ENCODE peak calls at places on chromosomes 13 and 19, in ten cellular contexts. One of them, this sample, is unnamed.
A peak's percentile ranks its signal among the peaks of the same experiment; 100 is the strongest.

GRCh38 chr19:4431808-4432674 is 25.6 kb downstream of the UBXN6 start:
- DNase-seq in PC-3: no peak
- DNase-seq in fibroblast of lung: no peak
- DNase-seq in GM19239: peak; percentile 44
- DNase-seq in NCI-H146: no peak
- DNase-seq in neural crest cell: no peak
- DNase-seq in progenitor cell of endocrine pancreas: no peak
- DNase-seq in GDM1: peak; percentile 13
- DNase-seq in activated naive CD8-positive, alpha-beta T cell treated with anti-CD3 and anti-CD28 coated beads, Interleukin-2, amount 50 U/mL, for 24 hours: no peak
- DNase-seq in D341Med: no peak
- DNase-seq in this sample: no peak

GRCh38 chr13:47454986-47455385 is 546.1 kb downstream of the SUCLA2 start:
- DNase-seq in GM19239: no peak
- DNase-seq in fibroblast of lung: peak; percentile 36
- DNase-seq in PC-3: no peak
- DNase-seq in activated naive CD8-positive, alpha-beta T cell treated with anti-CD3 and anti-CD28 coated beads, Interleukin-2, amount 50 U/mL, for 24 hours: no peak
- DNase-seq in GDM1: no peak
- DNase-seq in progenitor cell of endocrine pancreas: no peak
- DNase-seq in NCI-H146: no peak
- DNase-seq in neural crest cell: no peak
- DNase-seq in D341Med: no peak
- DNase-seq in this sample: no peak

GRCh38 chr13:30429721-30430694 is 7.7 kb downstream of the UBE2L5 start:
- DNase-seq in activated naive CD8-positive, alpha-beta T cell treated with anti-CD3 and anti-CD28 coated beads, Interleukin-2, amount 50 U/mL, for 24 hours: no peak
- DNase-seq in progenitor cell of endocrine pancreas: no peak
- DNase-seq in NCI-H146: no peak
- DNase-seq in D341Med: no peak
- DNase-seq in GDM1: peak; percentile 31
- DNase-seq in PC-3: peak; percentile 77
- DNase-seq in neural crest cell: no peak
- DNase-seq in fibroblast of lung: peak; percentile 95
- DNase-seq in GM19239: no peak
- DNase-seq in this sample: peak; percentile 62

GRCh38 chr19:41248895-41249294 is 15.3 kb upstream of the HNRNPUL1 start:
- DNase-seq in activated naive CD8-positive, alpha-beta T cell treated with anti-CD3 and anti-CD28 coated beads, Interleukin-2, amount 50 U/mL, for 24 hours: no peak
- DNase-seq in PC-3: no peak
- DNase-seq in NCI-H146: no peak
- DNase-seq in D341Med: no peak
- DNase-seq in GM19239: no peak
- DNase-seq in fibroblast of lung: no peak
- DNase-seq in progenitor cell of endocrine pancreas: no peak
- DNase-seq in GDM1: no peak
- DNase-seq in neural crest cell: no peak
- DNase-seq in this sample: no peak

GRCh38 chr19:2552859-2553258 is 76.9 kb downstream of the GADD45B start:
- DNase-seq in PC-3: peak; percentile 61
- DNase-seq in progenitor cell of endocrine pancreas: no peak
- DNase-seq in GM19239: peak; percentile 85
- DNase-seq in activated naive CD8-positive, alpha-beta T cell treated with anti-CD3 and anti-CD28 coated beads, Interleukin-2, amount 50 U/mL, for 24 hours: peak; percentile 50
- DNase-seq in fibroblast of lung: no peak
- DNase-seq in GDM1: peak; percentile 74
- DNase-seq in neural crest cell: no peak
- DNase-seq in NCI-H146: no peak
- DNase-seq in D341Med: no peak
- DNase-seq in this sample: no peak

GRCh38 chr13:46893820-46894533 is 2.9 kb downstream of the HTR2A start:
- DNase-seq in activated naive CD8-positive, alpha-beta T cell treated with anti-CD3 and anti-CD28 coated beads, Interleukin-2, amount 50 U/mL, for 24 hours: peak; percentile 77
- DNase-seq in GDM1: peak; percentile 57
- DNase-seq in neural crest cell: peak; percentile 69
- DNase-seq in GM19239: peak; percentile 67
- DNase-seq in PC-3: peak; percentile 56
- DNase-seq in fibroblast of lung: peak; percentile 36
- DNase-seq in D341Med: peak; percentile 90
- DNase-seq in NCI-H146: peak; percentile 24
- DNase-seq in progenitor cell of endocrine pancreas: peak; percentile 66
- DNase-seq in this sample: peak; percentile 6

GRCh38 chr19:2616741-2617392 is 85.6 kb downstream of the GNG7 start:
- DNase-seq in neural crest cell: no peak
- DNase-seq in fibroblast of lung: no peak
- DNase-seq in GM19239: no peak
- DNase-seq in progenitor cell of endocrine pancreas: no peak
- DNase-seq in D341Med: no peak
- DNase-seq in PC-3: no peak
- DNase-seq in GDM1: no peak
- DNase-seq in NCI-H146: no peak
- DNase-seq in activated naive CD8-positive, alpha-beta T cell treated with anti-CD3 and anti-CD28 coated beads, Interleukin-2, amount 50 U/mL, for 24 hours: no peak
- DNase-seq in this sample: no peak

GRCh38 chr19:13103961-13104847 is 1.5 kb upstream of the LYL1 start:
- DNase-seq in progenitor cell of endocrine pancreas: no peak
- DNase-seq in GM19239: no peak
- DNase-seq in NCI-H146: no peak
- DNase-seq in GDM1: peak; percentile 98
- DNase-seq in neural crest cell: peak; percentile 56
- DNase-seq in D341Med: peak; percentile 79
- DNase-seq in activated naive CD8-positive, alpha-beta T cell treated with anti-CD3 and anti-CD28 coated beads, Interleukin-2, amount 50 U/mL, for 24 hours: peak; percentile 83
- DNase-seq in fibroblast of lung: no peak
- DNase-seq in PC-3: peak; percentile 50
- DNase-seq in this sample: no peak

GRCh38 chr13:28659611-28659970 is 661 bp downstream of the POMP start:
- DNase-seq in GM19239: peak; percentile 9
- DNase-seq in activated naive CD8-positive, alpha-beta T cell treated with anti-CD3 and anti-CD28 coated beads, Interleukin-2, amount 50 U/mL, for 24 hours: no peak
- DNase-seq in fibroblast of lung: peak; percentile 72
- DNase-seq in PC-3: peak; percentile 30
- DNase-seq in GDM1: no peak
- DNase-seq in neural crest cell: no peak
- DNase-seq in NCI-H146: no peak
- DNase-seq in D341Med: no peak
- DNase-seq in progenitor cell of endocrine pancreas: no peak
- DNase-seq in this sample: no peak

GRCh38 chr13:97205971-97206370 is 16.2 kb upstream of the MBNL2 start:
- DNase-seq in neural crest cell: no peak
- DNase-seq in GM19239: no peak
- DNase-seq in GDM1: no peak
- DNase-seq in PC-3: peak; percentile 70
- DNase-seq in fibroblast of lung: peak; percentile 68
- DNase-seq in D341Med: no peak
- DNase-seq in activated naive CD8-positive, alpha-beta T cell treated with anti-CD3 and anti-CD28 coated beads, Interleukin-2, amount 50 U/mL, for 24 hours: no peak
- DNase-seq in NCI-H146: no peak
- DNase-seq in progenitor cell of endocrine pancreas: no peak
- DNase-seq in this sample: no peak

GRCh38 chr19:48390188-48391099 is 907 bp downstream of the KDELR1 start:
- DNase-seq in D341Med: peak; percentile 81
- DNase-seq in progenitor cell of endocrine pancreas: peak; percentile 51
- DNase-seq in neural crest cell: peak; percentile 65
- DNase-seq in PC-3: no peak
- DNase-seq in activated naive CD8-positive, alpha-beta T cell treated with anti-CD3 and anti-CD28 coated beads, Interleukin-2, amount 50 U/mL, for 24 hours: peak; percentile 68
- DNase-seq in NCI-H146: peak; percentile 59
- DNase-seq in GDM1: peak; percentile 31
- DNase-seq in fibroblast of lung: peak; percentile 62
- DNase-seq in GM19239: peak; percentile 52
- DNase-seq in this sample: no peak

GRCh38 chr13:94120878-94121277 is 358.6 kb downstream of the DCT start:
- DNase-seq in GM19239: no peak
- DNase-seq in D341Med: no peak
- DNase-seq in fibroblast of lung: no peak
- DNase-seq in NCI-H146: no peak
- DNase-seq in PC-3: no peak
- DNase-seq in neural crest cell: no peak
- DNase-seq in activated naive CD8-positive, alpha-beta T cell treated with anti-CD3 and anti-CD28 coated beads, Interleukin-2, amount 50 U/mL, for 24 hours: no peak
- DNase-seq in GDM1: no peak
- DNase-seq in progenitor cell of endocrine pancreas: no peak
- DNase-seq in this sample: no peak

GRCh38 chr19:49468199-49468598 is 5.8 kb upstream of the FLT3LG start:
- DNase-seq in GDM1: no peak
- DNase-seq in D341Med: no peak
- DNase-seq in PC-3: no peak
- DNase-seq in GM19239: no peak
- DNase-seq in activated naive CD8-positive, alpha-beta T cell treated with anti-CD3 and anti-CD28 coated beads, Interleukin-2, amount 50 U/mL, for 24 hours: no peak
- DNase-seq in fibroblast of lung: no peak
- DNase-seq in neural crest cell: no peak
- DNase-seq in NCI-H146: no peak
- DNase-seq in progenitor cell of endocrine pancreas: no peak
- DNase-seq in this sample: no peak

GRCh38 chr19:44641866-44642265 is 1.8 kb upstream of the PVR start:
- DNase-seq in NCI-H146: no peak
- DNase-seq in GM19239: no peak
- DNase-seq in GDM1: no peak
- DNase-seq in D341Med: no peak
- DNase-seq in fibroblast of lung: no peak
- DNase-seq in PC-3: no peak
- DNase-seq in activated naive CD8-positive, alpha-beta T cell treated with anti-CD3 and anti-CD28 coated beads, Interleukin-2, amount 50 U/mL, for 24 hours: no peak
- DNase-seq in progenitor cell of endocrine pancreas: no peak
- DNase-seq in neural crest cell: no peak
- DNase-seq in this sample: no peak

GRCh38 chr13:24112791-24113190 is 47.7 kb upstream of the SPATA13 start:
- DNase-seq in NCI-H146: no peak
- DNase-seq in GDM1: no peak
- DNase-seq in neural crest cell: no peak
- DNase-seq in progenitor cell of endocrine pancreas: no peak
- DNase-seq in fibroblast of lung: peak; percentile 74
- DNase-seq in activated naive CD8-positive, alpha-beta T cell treated with anti-CD3 and anti-CD28 coated beads, Interleukin-2, amount 50 U/mL, for 24 hours: no peak
- DNase-seq in PC-3: no peak
- DNase-seq in GM19239: no peak
- DNase-seq in D341Med: no peak
- DNase-seq in this sample: no peak

GRCh38 chr13:40217675-40218074 is 448.8 kb downstream of the FOXO1 start:
- DNase-seq in activated naive CD8-positive, alpha-beta T cell treated with anti-CD3 and anti-CD28 coated beads, Interleukin-2, amount 50 U/mL, for 24 hours: no peak
- DNase-seq in D341Med: no peak
- DNase-seq in NCI-H146: peak; percentile 40
- DNase-seq in GM19239: no peak
- DNase-seq in progenitor cell of endocrine pancreas: no peak
- DNase-seq in GDM1: no peak
- DNase-seq in fibroblast of lung: no peak
- DNase-seq in neural crest cell: no peak
- DNase-seq in PC-3: no peak
- DNase-seq in this sample: no peak

GRCh38 chr13:32669030-32669646 is 82.9 kb downstream of the PDS5B start:
- DNase-seq in PC-3: peak; percentile 65
- DNase-seq in GM19239: no peak
- DNase-seq in D341Med: peak; percentile 44
- DNase-seq in GDM1: no peak
- DNase-seq in activated naive CD8-positive, alpha-beta T cell treated with anti-CD3 and anti-CD28 coated beads, Interleukin-2, amount 50 U/mL, for 24 hours: no peak
- DNase-seq in progenitor cell of endocrine pancreas: no peak
- DNase-seq in fibroblast of lung: peak; percentile 55
- DNase-seq in neural crest cell: no peak
- DNase-seq in NCI-H146: peak; percentile 63
- DNase-seq in this sample: peak; percentile 47

GRCh38 chr13:49908637-49909036 is 27.5 kb downstream of the SPRYD7 start:
- DNase-seq in D341Med: no peak
- DNase-seq in activated naive CD8-positive, alpha-beta T cell treated with anti-CD3 and anti-CD28 coated beads, Interleukin-2, amount 50 U/mL, for 24 hours: no peak
- DNase-seq in neural crest cell: no peak
- DNase-seq in GM19239: no peak
- DNase-seq in NCI-H146: no peak
- DNase-seq in fibroblast of lung: no peak
- DNase-seq in PC-3: no peak
- DNase-seq in progenitor cell of endocrine pancreas: no peak
- DNase-seq in GDM1: no peak
- DNase-seq in this sample: no peak

GRCh38 chr19:49142866-49143335 is 12.3 kb downstream of the HRC start:
- DNase-seq in activated naive CD8-positive, alpha-beta T cell treated with anti-CD3 and anti-CD28 coated beads, Interleukin-2, amount 50 U/mL, for 24 hours: peak; percentile 78
- DNase-seq in progenitor cell of endocrine pancreas: peak; percentile 79
- DNase-seq in GDM1: peak; percentile 84
- DNase-seq in neural crest cell: peak; percentile 90
- DNase-seq in D341Med: peak; percentile 61
- DNase-seq in GM19239: peak; percentile 68
- DNase-seq in NCI-H146: peak; percentile 76
- DNase-seq in fibroblast of lung: peak; percentile 91
- DNase-seq in PC-3: peak; percentile 88
- DNase-seq in this sample: peak; percentile 76

GRCh38 chr19:13521066-13521465 is 14.8 kb upstream of the CACNA1A start:
- DNase-seq in fibroblast of lung: no peak
- DNase-seq in PC-3: peak; percentile 16
- DNase-seq in NCI-H146: no peak
- DNase-seq in activated naive CD8-positive, alpha-beta T cell treated with anti-CD3 and anti-CD28 coated beads, Interleukin-2, amount 50 U/mL, for 24 hours: no peak
- DNase-seq in progenitor cell of endocrine pancreas: no peak
- DNase-seq in GM19239: no peak
- DNase-seq in neural crest cell: no peak
- DNase-seq in D341Med: no peak
- DNase-seq in GDM1: no peak
- DNase-seq in this sample: no peak

GRCh38 chr19:41753159-41753558 is 2.2 kb upstream of the CEACAM6 start:
- DNase-seq in GM19239: peak; percentile 31
- DNase-seq in NCI-H146: peak; percentile 54
- DNase-seq in fibroblast of lung: no peak
- DNase-seq in D341Med: peak; percentile 77
- DNase-seq in neural crest cell: peak; percentile 25
- DNase-seq in GDM1: peak; percentile 53
- DNase-seq in PC-3: peak; percentile 69
- DNase-seq in progenitor cell of endocrine pancreas: no peak
- DNase-seq in activated naive CD8-positive, alpha-beta T cell treated with anti-CD3 and anti-CD28 coated beads, Interleukin-2, amount 50 U/mL, for 24 hours: peak; percentile 83
- DNase-seq in this sample: no peak

GRCh38 chr13:41645313-41645712 is 188.0 kb downstream of the RGCC start:
- DNase-seq in neural crest cell: no peak
- DNase-seq in progenitor cell of endocrine pancreas: no peak
- DNase-seq in GDM1: no peak
- DNase-seq in GM19239: no peak
- DNase-seq in PC-3: peak; percentile 62
- DNase-seq in D341Med: no peak
- DNase-seq in fibroblast of lung: peak; percentile 89
- DNase-seq in activated naive CD8-positive, alpha-beta T cell treated with anti-CD3 and anti-CD28 coated beads, Interleukin-2, amount 50 U/mL, for 24 hours: no peak
- DNase-seq in NCI-H146: no peak
- DNase-seq in this sample: peak; percentile 55

GRCh38 chr19:33394006-33394722 is 20.7 kb downstream of the CEBPG start:
- DNase-seq in fibroblast of lung: peak; percentile 74
- DNase-seq in GM19239: no peak
- DNase-seq in progenitor cell of endocrine pancreas: no peak
- DNase-seq in neural crest cell: no peak
- DNase-seq in activated naive CD8-positive, alpha-beta T cell treated with anti-CD3 and anti-CD28 coated beads, Interleukin-2, amount 50 U/mL, for 24 hours: no peak
- DNase-seq in D341Med: peak; percentile 33
- DNase-seq in GDM1: no peak
- DNase-seq in PC-3: peak; percentile 14
- DNase-seq in NCI-H146: no peak
- DNase-seq in this sample: peak; percentile 47

GRCh38 chr19:4896372-4896771 is 6.3 kb downstream of the ARRDC5 start:
- DNase-seq in neural crest cell: no peak
- DNase-seq in D341Med: no peak
- DNase-seq in progenitor cell of endocrine pancreas: no peak
- DNase-seq in GDM1: no peak
- DNase-seq in GM19239: no peak
- DNase-seq in NCI-H146: no peak
- DNase-seq in PC-3: peak; percentile 66
- DNase-seq in activated naive CD8-positive, alpha-beta T cell treated with anti-CD3 and anti-CD28 coated beads, Interleukin-2, amount 50 U/mL, for 24 hours: no peak
- DNase-seq in fibroblast of lung: no peak
- DNase-seq in this sample: no peak

GRCh38 chr19:45553464-45553863 is 31.1 kb downstream of the OPA3 start:
- DNase-seq in neural crest cell: no peak
- DNase-seq in fibroblast of lung: no peak
- DNase-seq in PC-3: no peak
- DNase-seq in GM19239: no peak
- DNase-seq in activated naive CD8-positive, alpha-beta T cell treated with anti-CD3 and anti-CD28 coated beads, Interleukin-2, amount 50 U/mL, for 24 hours: no peak
- DNase-seq in D341Med: peak; percentile 27
- DNase-seq in progenitor cell of endocrine pancreas: peak; percentile 60
- DNase-seq in GDM1: no peak
- DNase-seq in NCI-H146: no peak
- DNase-seq in this sample: no peak

GRCh38 chr19:51627491-51628138 is 2.6 kb downstream of the SIGLEC5 start:
- DNase-seq in activated naive CD8-positive, alpha-beta T cell treated with anti-CD3 and anti-CD28 coated beads, Interleukin-2, amount 50 U/mL, for 24 hours: no peak
- DNase-seq in GDM1: no peak
- DNase-seq in progenitor cell of endocrine pancreas: no peak
- DNase-seq in NCI-H146: peak; percentile 2
- DNase-seq in GM19239: no peak
- DNase-seq in PC-3: no peak
- DNase-seq in neural crest cell: no peak
- DNase-seq in D341Med: no peak
- DNase-seq in fibroblast of lung: no peak
- DNase-seq in this sample: no peak

GRCh38 chr19:2888739-2889224 is 11.9 kb upstream of the ZNF57 start:
- DNase-seq in activated naive CD8-positive, alpha-beta T cell treated with anti-CD3 and anti-CD28 coated beads, Interleukin-2, amount 50 U/mL, for 24 hours: peak; percentile 32
- DNase-seq in neural crest cell: no peak
- DNase-seq in GDM1: peak; percentile 94
- DNase-seq in GM19239: no peak
- DNase-seq in NCI-H146: peak; percentile 95
- DNase-seq in progenitor cell of endocrine pancreas: no peak
- DNase-seq in fibroblast of lung: peak; percentile 8
- DNase-seq in D341Med: no peak
- DNase-seq in PC-3: no peak
- DNase-seq in this sample: no peak

GRCh38 chr19:11535792-11536595 is 2.7 kb upstream of the CNN1 start:
- DNase-seq in PC-3: peak; percentile 93
- DNase-seq in NCI-H146: peak; percentile 90
- DNase-seq in progenitor cell of endocrine pancreas: peak; percentile 86
- DNase-seq in GDM1: peak; percentile 76
- DNase-seq in neural crest cell: peak; percentile 92
- DNase-seq in activated naive CD8-positive, alpha-beta T cell treated with anti-CD3 and anti-CD28 coated beads, Interleukin-2, amount 50 U/mL, for 24 hours: peak; percentile 95
- DNase-seq in fibroblast of lung: peak; percentile 82
- DNase-seq in D341Med: peak; percentile 99
- DNase-seq in GM19239: peak; percentile 92
- DNase-seq in this sample: peak; percentile 79